ENCODE peak calls at places on chromosome 11, in seven cellular contexts. E is GM12878, Q is K562, W is SK-N-SH, M is H1, D is HCT116, V is HepG2. I is an unnamed sample.

GRCh38 chr11:9669954-9670353 is 6.1 kb downstream of the SWAP70 start:
- DNase-seq in E (no peak), Q (peak), W (no peak), M (no peak), D (no peak), V (no peak), I (no peak)

GRCh38 chr11:74783241-74783871 is 34.7 kb downstream of the RNF169 start:
- DNase-seq in E (peak), Q (no peak), W (no peak), M (no peak), D (peak), V (no peak), I (no peak)

GRCh38 chr11:2813141-2813908 is 72.2 kb downstream of the CDKN1C start:
- DNase-seq in E (no peak), Q (no peak), W (no peak), M (no peak), D (no peak), V (peak), I (no peak)

GRCh38 chr11:120501440-120501839 is 10.1 kb upstream of the GRIK4 start:
- DNase-seq in E (no peak), Q (no peak), W (no peak), M (no peak), D (no peak), V (no peak), I (no peak)

GRCh38 chr11:14541180-14541579 is 21.0 kb upstream of the PSMA1 start:
- DNase-seq in E (no peak), Q (no peak), W (no peak), M (no peak), D (no peak), V (peak), I (no peak)

GRCh38 chr11:46373787-46374740 is 7.4 kb upstream of the MDK start:
- DNase-seq in E (no peak), Q (no peak), W (no peak), M (no peak), D (no peak), V (no peak), I (no peak)

GRCh38 chr11:20840341-20840740 is 171.0 kb downstream of the NELL1 start:
- DNase-seq in E (no peak), Q (no peak), W (peak), M (no peak), D (no peak), V (no peak), I (peak)

GRCh38 chr11:225734-226453 is 10.2 kb downstream of the SIRT3 start:
- DNase-seq in E (peak), Q (no peak), W (no peak), M (no peak), D (no peak), V (no peak), I (no peak)

GRCh38 chr11:18367431-18367830 is 26.9 kb upstream of the LDHA start:
- DNase-seq in E (no peak), Q (no peak), W (no peak), M (no peak), D (no peak), V (no peak), I (no peak)

GRCh38 chr11:20647976-20648565 is 21.3 kb upstream of the NELL1 start:
- DNase-seq in E (peak), Q (peak), W (peak), M (no peak), D (peak), V (peak), I (peak)

GRCh38 chr11:2400761-2401435 is 348 bp downstream of the TSSC4 start:
- DNase-seq in E (no peak), Q (no peak), W (no peak), M (no peak), D (no peak), V (no peak), I (no peak)

GRCh38 chr11:2445107-2445947 is 519 bp downstream of the KCNQ1 start:
- DNase-seq in E (no peak), Q (no peak), W (no peak), M (no peak), D (no peak), V (no peak), I (no peak)

GRCh38 chr11:122671270-122671906 is 15.9 kb downstream of the UBASH3B start:
- DNase-seq in E (no peak), Q (no peak), W (no peak), M (no peak), D (no peak), V (no peak), I (no peak)

GRCh38 chr11:279966-280761 is 2.0 kb downstream of the NLRP6 start:
- DNase-seq in E (no peak), Q (no peak), W (peak), M (no peak), D (no peak), V (no peak), I (peak)

GRCh38 chr11:9849384-9849783 is 185.5 kb downstream of the SWAP70 start:
- DNase-seq in E (no peak), Q (no peak), W (no peak), M (no peak), D (no peak), V (no peak), I (no peak)

GRCh38 chr11:114382509-114382908 is 17.8 kb downstream of the C11orf71 start:
- DNase-seq in E (no peak), Q (no peak), W (no peak), M (no peak), D (no peak), V (no peak), I (no peak)

GRCh38 chr11:33699515-33700424 is 856 bp downstream of the C11orf91 start:
- DNase-seq in E (no peak), Q (peak), W (no peak), M (no peak), D (no peak), V (peak), I (no peak)

GRCh38 chr11:118015385-118015841 is 29.2 kb downstream of the IL10RA start:
- DNase-seq in E (no peak), Q (no peak), W (no peak), M (no peak), D (no peak), V (no peak), I (no peak)

GRCh38 chr11:112925516-112926310 is 35.5 kb upstream of the NCAM1 start:
- DNase-seq in E (no peak), Q (no peak), W (no peak), M (no peak), D (no peak), V (no peak), I (peak)

GRCh38 chr11:8063319-8063718 is 17.7 kb upstream of the TUB start:
- DNase-seq in E (no peak), Q (no peak), W (no peak), M (no peak), D (no peak), V (no peak), I (no peak)

GRCh38 chr11:48052183-48053040 is 72.1 kb downstream of the PTPRJ start:
- DNase-seq in E (no peak), Q (no peak), W (no peak), M (peak), D (peak), V (no peak), I (peak)

GRCh38 chr11:130439160-130439519 is 9.3 kb upstream of the ADAMTS15 start:
- DNase-seq in E (no peak), Q (no peak), W (no peak), M (no peak), D (no peak), V (no peak), I (no peak)

GRCh38 chr11:124481365-124482323 is 36.1 kb upstream of the OR8B8 start:
- DNase-seq in E (no peak), Q (peak), W (peak), M (no peak), D (no peak), V (peak), I (peak)

GRCh38 chr11:73641668-73642067 is 4.7 kb upstream of the PLEKHB1 start:
- DNase-seq in E (no peak), Q (no peak), W (no peak), M (no peak), D (no peak), V (no peak), I (no peak)
- TF ChIP-seq JUND in E (no peak), Q (no peak), W (no peak), M (no peak), D (no peak), V (no peak), I (no peak)

GRCh38 chr11:104856607-104857006 is 41.7 kb downstream of the CASP12 start:
- DNase-seq in E (no peak), Q (no peak), W (no peak), M (no peak), D (no peak), V (no peak), I (no peak)

GRCh38 chr11:104853276-104853675 is 45.0 kb downstream of the CASP12 start:
- DNase-seq in E (no peak), Q (no peak), W (peak), M (no peak), D (no peak), V (no peak), I (no peak)

GRCh38 chr11:104858882-104859735 is 39.2 kb downstream of the CASP12 start:
- DNase-seq in E (no peak), Q (no peak), W (no peak), M (no peak), D (no peak), V (no peak), I (no peak)
- TF ChIP-seq JUND in E (no peak), Q (no peak), W (no peak), M (no peak), D (no peak), V (no peak), I (no peak)

DNA sequence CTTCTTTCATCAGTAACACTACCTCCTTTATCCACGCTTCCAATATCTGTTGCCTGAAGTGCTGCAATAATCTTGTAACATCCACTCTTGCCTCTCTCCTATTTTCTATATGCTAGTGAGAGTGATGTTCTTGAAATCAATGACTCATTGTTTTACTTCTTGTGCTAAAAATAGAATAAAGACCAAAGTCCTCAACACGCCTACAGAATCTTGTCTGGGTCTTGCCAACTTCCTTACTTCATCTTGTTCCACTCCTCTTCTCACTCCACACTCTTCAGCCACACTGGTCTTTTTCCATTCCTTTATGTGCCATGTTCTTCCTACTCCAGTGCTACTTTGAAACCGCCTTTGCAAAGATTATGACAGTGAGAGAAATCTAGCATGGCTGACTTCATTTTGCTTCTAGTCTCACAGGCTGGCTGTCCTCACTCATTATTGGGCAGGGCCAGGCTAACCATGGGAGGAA is 136.4 kb downstream of the CCDC81 start:
- DNase-seq in E (peak), Q (no peak), W (no peak), M (no peak), D (no peak), V (no peak), I (no peak)
- TF ChIP-seq JUND in E (peak), Q (peak), W (no peak), M (no peak), D (no peak), V (no peak), I (no peak)

GRCh38 chr11:116960916-116961315 is 123.5 kb upstream of the APOA1 start:
- DNase-seq in E (no peak), Q (no peak), W (no peak), M (no peak), D (peak), V (no peak), I (no peak)
- TF ChIP-seq JUND in E (no peak), Q (no peak), W (peak), M (peak), D (no peak), V (no peak), I (no peak)

GRCh38 chr11:37509471-37509870 is 911.4 kb upstream of the RAG2 start:
- DNase-seq in E (no peak), Q (no peak), W (no peak), M (no peak), D (no peak), V (no peak), I (no peak)
- TF ChIP-seq JUND in E (no peak), Q (no peak), W (no peak), M (no peak), D (no peak), V (no peak), I (no peak)

DNA sequence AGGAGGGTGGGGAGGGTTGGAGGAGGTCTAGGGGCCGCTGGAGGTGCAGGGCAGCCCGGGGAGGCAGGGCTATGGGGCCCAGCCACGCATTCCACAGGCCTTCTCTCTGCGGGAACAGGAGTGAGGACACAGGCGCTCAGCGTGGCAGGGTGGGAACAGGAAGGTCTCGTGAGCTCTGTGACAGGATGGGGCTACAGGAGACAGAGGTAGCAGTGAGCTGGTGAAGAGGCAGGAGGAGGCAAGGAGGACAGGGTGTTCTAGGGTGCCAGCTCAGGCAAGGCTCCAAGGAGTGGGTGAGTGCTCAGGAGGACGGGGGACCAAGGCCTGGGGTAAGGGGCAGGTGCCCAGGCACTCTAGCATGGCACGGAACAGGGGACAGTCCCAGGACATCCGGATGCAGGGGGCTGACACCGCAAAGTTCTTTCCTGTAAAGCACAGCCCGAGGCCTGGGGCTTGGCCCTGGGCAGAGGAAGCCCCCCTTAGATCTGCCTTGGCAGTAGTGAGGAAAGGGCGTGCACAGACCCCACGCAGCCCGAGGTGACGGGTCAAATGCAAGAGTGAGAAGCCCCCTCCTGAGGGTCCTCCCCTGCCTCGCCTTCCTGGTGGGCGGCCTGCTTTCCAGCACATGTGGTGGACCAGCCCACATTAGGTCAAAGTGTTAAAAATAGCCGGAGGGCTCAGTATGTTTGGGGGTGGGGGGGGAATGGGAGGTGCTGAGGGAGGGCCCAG is 4.7 kb upstream of the NEAT1 start:
- DNase-seq in E (no peak), Q (no peak), W (peak), M (no peak), D (no peak), V (no peak), I (no peak)
- TF ChIP-seq JUND in E (no peak), Q (no peak), W (no peak), M (no peak), D (no peak), V (no peak), I (no peak)

GRCh38 chr11:5345831-5346230 is 2.5 kb upstream of the OR51B5 start:
- DNase-seq in E (no peak), Q (no peak), W (no peak), M (no peak), D (no peak), V (no peak), I (no peak)
- TF ChIP-seq JUND in E (no peak), Q (no peak), W (no peak), M (no peak), D (no peak), V (no peak), I (no peak)

GRCh38 chr11:3861698-3862097 is 6.2 kb downstream of the STIM1 start:
- DNase-seq in E (no peak), Q (no peak), W (no peak), M (no peak), D (no peak), V (no peak), I (no peak)
- TF ChIP-seq JUND in E (no peak), Q (no peak), W (no peak), M (no peak), D (no peak), V (no peak), I (no peak)

DNA sequence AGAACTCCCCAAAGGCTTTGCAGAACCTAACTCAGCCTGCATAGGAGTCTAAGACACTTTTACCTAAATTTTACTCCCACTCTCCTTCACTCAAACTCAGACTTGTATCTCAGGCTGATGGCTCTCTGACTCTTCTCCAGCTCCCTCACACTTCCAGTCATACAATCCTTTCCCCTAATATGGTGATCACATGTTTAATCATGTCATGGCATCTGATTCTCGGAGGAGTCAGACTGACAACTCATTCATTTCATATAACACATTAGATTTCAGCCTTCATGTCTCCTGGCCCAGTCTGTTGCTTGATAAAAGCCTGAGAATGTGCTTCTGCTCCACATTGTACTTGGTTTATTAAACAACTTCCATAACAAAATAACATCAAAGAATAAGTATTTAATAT is 1503.9 kb upstream of the TENM4 start:
- DNase-seq in E (no peak), Q (no peak), W (no peak), M (no peak), D (no peak), V (no peak), I (no peak)
- TF ChIP-seq JUND in E (no peak), Q (no peak), W (no peak), M (no peak), D (no peak), V (no peak), I (no peak)